ENCODE peak calls at places on chromosomes 1 and 21, in four cellular contexts. One of them, this sample, is unnamed.

GRCh38 chr1:3032371-3032862 is 11.2 kb downstream of the ACTRT2 start:
- DNase-seq in thyroid gland: no peak
- DNase-seq in adipocyte: no peak
- DNase-seq in ovary: no peak
- DNase-seq in this sample: peak; percentile 49

GRCh38 chr1:117657031-117657430 is 51.2 kb downstream of the TENT5C start:
- DNase-seq in ovary: no peak
- DNase-seq in adipocyte: peak; percentile 69
- DNase-seq in thyroid gland: no peak
- DNase-seq in this sample: no peak

GRCh38 chr1:19407494-19408096 is 77.7 kb downstream of the CAPZB start:
- DNase-seq in adipocyte: no peak
- DNase-seq in thyroid gland: no peak
- DNase-seq in ovary: no peak
- DNase-seq in this sample: no peak

GRCh38 chr1:230823421-230823820 is 44.9 kb downstream of the C1orf198 start:
- DNase-seq in thyroid gland: no peak
- DNase-seq in adipocyte: peak; percentile 53
- DNase-seq in ovary: no peak
- DNase-seq in this sample: peak; percentile 68

GRCh38 chr1:29343908-29344307 is 107.6 kb downstream of the PTPRU start:
- DNase-seq in ovary: no peak
- DNase-seq in adipocyte: no peak
- DNase-seq in thyroid gland: no peak
- DNase-seq in this sample: no peak

GRCh38 chr1:177302365-177303044 is 131.7 kb downstream of the BRINP2 start:
- DNase-seq in adipocyte: no peak
- DNase-seq in thyroid gland: peak; percentile 84
- DNase-seq in ovary: no peak
- DNase-seq in this sample: peak; percentile 35

GRCh38 chr1:28591708-28592313 is at the start of gene RAB42:
- DNase-seq in thyroid gland: peak; percentile 47
- DNase-seq in ovary: peak; percentile 27
- DNase-seq in adipocyte: peak; percentile 47
- DNase-seq in this sample: no peak

GRCh38 chr1:23868848-23869450 is 859 bp upstream of the FUCA1 start:
- DNase-seq in adipocyte: no peak
- DNase-seq in ovary: no peak
- DNase-seq in thyroid gland: no peak
- DNase-seq in this sample: no peak

GRCh38 chr1:79704067-79704466 is 697.5 kb upstream of the ADGRL4 start:
- DNase-seq in thyroid gland: no peak
- DNase-seq in adipocyte: no peak
- DNase-seq in ovary: no peak
- DNase-seq in this sample: no peak

GRCh38 chr1:156814571-156815260 is 1.9 kb downstream of the SH2D2A start:
- DNase-seq in thyroid gland: no peak
- DNase-seq in adipocyte: no peak
- DNase-seq in ovary: no peak
- DNase-seq in this sample: no peak

GRCh38 chr1:80896957-80897356 is 903.8 kb upstream of the ADGRL2 start:
- DNase-seq in thyroid gland: no peak
- DNase-seq in adipocyte: no peak
- DNase-seq in ovary: no peak
- DNase-seq in this sample: no peak

GRCh38 chr1:54273092-54273836 is 73.3 kb downstream of the MRPL37 start:
- DNase-seq in ovary: peak; percentile 87
- DNase-seq in thyroid gland: peak; percentile 85
- DNase-seq in adipocyte: peak; percentile 76
- DNase-seq in this sample: peak; percentile 65

GRCh38 chr1:54287821-54288220 is 87.9 kb downstream of the MRPL37 start:
- DNase-seq in adipocyte: no peak
- DNase-seq in thyroid gland: no peak
- DNase-seq in ovary: no peak
- DNase-seq in this sample: no peak

GRCh38 chr1:59116920-59117542 is 179.9 kb upstream of the FGGY start:
- DNase-seq in thyroid gland: no peak
- DNase-seq in adipocyte: peak; percentile 70
- DNase-seq in ovary: no peak
- DNase-seq in this sample: no peak

GRCh38 chr1:69510026-69510425 is 57.7 kb upstream of the LRRC7 start:
- DNase-seq in ovary: no peak
- DNase-seq in thyroid gland: no peak
- DNase-seq in adipocyte: no peak
- DNase-seq in this sample: no peak

GRCh38 chr1:46489638-46490602 is at the start of gene DMBX1:
- DNase-seq in thyroid gland: peak; percentile 37
- DNase-seq in adipocyte: peak; percentile 24
- DNase-seq in ovary: no peak
- DNase-seq in this sample: no peak

GRCh38 chr1:155309423-155310021 is 856 bp downstream of the FDPS start:
- DNase-seq in adipocyte: peak; percentile 50
- DNase-seq in thyroid gland: peak; percentile 52
- DNase-seq in ovary: no peak
- DNase-seq in this sample: peak; percentile 46

GRCh38 chr1:195663549-195664280 is 944.5 kb downstream of the KCNT2 start:
- DNase-seq in ovary: no peak
- DNase-seq in adipocyte: peak; percentile 68
- DNase-seq in thyroid gland: no peak
- DNase-seq in this sample: no peak

GRCh38 chr1:9321480-9321849 is 28.8 kb downstream of the SPSB1 start:
- DNase-seq in ovary: no peak
- DNase-seq in adipocyte: no peak
- DNase-seq in thyroid gland: peak; percentile 65
- DNase-seq in this sample: no peak

GRCh38 chr1:227890451-227891222 is 57.1 kb downstream of the WNT9A start:
- DNase-seq in ovary: peak; percentile 5
- DNase-seq in adipocyte: no peak
- DNase-seq in thyroid gland: no peak
- DNase-seq in this sample: peak; percentile 42

GRCh38 chr21:32364387-32364786 is 28.4 kb downstream of the URB1 start:
- DNase-seq in adipocyte: no peak
- DNase-seq in ovary: no peak
- DNase-seq in thyroid gland: no peak
- DNase-seq in this sample: peak; percentile 49

GRCh38 chr1:168835153-168835648 is 106.2 kb upstream of the DPT start:
- DNase-seq in adipocyte: no peak
- DNase-seq in thyroid gland: no peak
- DNase-seq in ovary: no peak
- DNase-seq in this sample: no peak

GRCh38 chr1:92913093-92913819 is 48.0 kb downstream of the DIPK1A start:
- DNase-seq in adipocyte: no peak
- DNase-seq in ovary: no peak
- DNase-seq in thyroid gland: no peak
- DNase-seq in this sample: no peak

GRCh38 chr1:14679027-14679688 is 80.7 kb downstream of the KAZN start:
- DNase-seq in thyroid gland: no peak
- DNase-seq in ovary: no peak
- DNase-seq in adipocyte: no peak
- DNase-seq in this sample: no peak

GRCh38 chr21:43204638-43205037 is 35.8 kb downstream of the CRYAA start:
- DNase-seq in thyroid gland: no peak
- DNase-seq in ovary: no peak
- DNase-seq in adipocyte: no peak
- DNase-seq in this sample: no peak

GRCh38 chr1:1073743-1074587 is at the start of gene RNF223:
- DNase-seq in ovary: no peak
- DNase-seq in adipocyte: no peak
- DNase-seq in thyroid gland: no peak
- DNase-seq in this sample: peak; percentile 48

GRCh38 chr1:3618904-3619671 is 5.7 kb upstream of the TPRG1L start:
- DNase-seq in thyroid gland: peak; percentile 74
- DNase-seq in adipocyte: peak; percentile 92
- DNase-seq in ovary: peak; percentile 61
- DNase-seq in this sample: peak; percentile 66

GRCh38 chr21:46412521-46413364 is 45.9 kb upstream of the DIP2A start:
- DNase-seq in adipocyte: no peak
- DNase-seq in ovary: no peak
- DNase-seq in thyroid gland: no peak
- DNase-seq in this sample: peak; percentile 21

GRCh38 chr1:225908013-225908640 is 15.9 kb downstream of the PYCR2 start:
- DNase-seq in adipocyte: no peak
- DNase-seq in thyroid gland: no peak
- DNase-seq in ovary: no peak
- DNase-seq in this sample: no peak

GRCh38 chr1:228555074-228555989 is 68.2 kb downstream of the RNF187 start:
- DNase-seq in thyroid gland: no peak
- DNase-seq in ovary: no peak
- DNase-seq in adipocyte: no peak
- DNase-seq in this sample: no peak

GRCh38 chr1:10045480-10046355 is 13.0 kb downstream of the UBE4B start:
- DNase-seq in thyroid gland: peak; percentile 44
- DNase-seq in adipocyte: no peak
- DNase-seq in ovary: peak; percentile 44
- DNase-seq in this sample: no peak

GRCh38 chr1:173201968-173202367 is 5.2 kb downstream of the TNFSF4 start:
- DNase-seq in thyroid gland: no peak
- DNase-seq in adipocyte: peak; percentile 5
- DNase-seq in ovary: no peak
- DNase-seq in this sample: no peak

GRCh38 chr21:42343556-42343955 is 7.2 kb downstream of the TFF2 start:
- DNase-seq in thyroid gland: no peak
- DNase-seq in adipocyte: no peak
- DNase-seq in ovary: no peak
- DNase-seq in this sample: no peak

DNA sequence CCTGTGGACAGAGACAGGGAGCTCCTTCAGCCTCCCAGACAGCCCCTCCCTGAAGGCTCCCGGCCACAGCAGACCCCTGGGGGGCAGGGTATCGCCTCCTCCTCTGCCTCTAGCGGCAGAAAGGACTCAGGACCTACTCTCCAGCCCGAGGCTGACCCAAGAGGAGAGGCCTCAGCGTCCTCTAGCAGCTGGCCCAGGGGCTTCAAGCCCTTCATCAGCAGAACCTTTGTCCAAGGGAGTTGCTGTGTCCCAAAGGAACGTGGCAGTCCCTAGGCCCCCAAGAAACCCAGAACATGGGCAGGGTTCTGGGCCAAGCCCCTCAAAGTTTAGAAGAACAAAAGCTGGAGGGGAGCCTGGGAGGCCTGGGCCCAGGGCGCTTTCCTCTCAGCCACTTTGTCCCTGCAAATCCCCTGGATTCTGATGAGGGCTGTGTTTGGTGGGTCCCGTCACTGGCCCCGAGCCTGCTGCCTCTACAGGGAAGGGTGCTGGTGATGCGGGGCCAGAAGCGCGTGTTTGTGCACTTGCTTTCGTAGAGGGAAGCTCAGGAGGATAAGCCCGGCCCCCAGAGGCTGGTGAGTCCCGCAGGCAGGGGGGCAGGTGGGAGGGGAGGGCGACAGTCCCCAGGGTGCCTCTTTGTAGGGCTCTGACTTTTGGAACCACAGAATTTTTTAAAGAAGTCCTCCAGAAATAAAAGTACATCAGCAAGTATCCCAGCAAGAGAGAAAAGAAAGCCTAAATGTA is 13.3 kb downstream of the ITGB2 start:
- DNase-seq in thyroid gland: no peak
- DNase-seq in ovary: no peak
- DNase-seq in adipocyte: no peak
- DNase-seq in this sample: no peak
- H3K4me1 ChIP-seq in thyroid gland: peaks cover 8% of the 10 kb centered on the region
- H3K4me1 ChIP-seq in ovary: peaks cover 5% of the 10 kb centered on the region
- H3K4me1 ChIP-seq in adipocyte: peaks cover 20% of the 10 kb centered on the region
- H3K4me1 ChIP-seq in this sample: no peaks in the 10 kb centered on the region

DNA sequence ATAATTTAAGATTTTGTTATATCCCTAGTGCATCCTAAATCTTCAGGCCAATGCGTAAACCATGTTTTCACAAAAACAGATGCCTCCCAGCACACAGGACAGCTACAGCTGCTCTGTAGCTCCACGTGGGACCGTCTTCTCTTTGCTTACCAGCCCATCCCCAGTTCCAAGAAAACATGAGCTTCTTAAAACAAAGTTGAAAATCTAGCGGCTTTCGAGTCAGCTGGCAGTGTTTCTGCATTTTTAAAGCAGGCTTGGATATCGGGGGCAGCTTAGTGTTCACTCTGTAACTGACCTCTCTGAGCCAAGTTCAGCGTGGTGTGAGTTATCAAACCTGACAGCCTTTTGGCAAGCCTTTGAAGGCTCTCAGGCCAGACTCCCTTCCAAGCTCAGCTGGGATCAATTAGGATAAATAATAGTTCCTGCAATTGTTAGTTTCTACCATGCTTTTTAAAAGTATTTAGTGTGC is 881.5 kb downstream of the LTN1 start:
- DNase-seq in thyroid gland: no peak
- DNase-seq in adipocyte: peak; percentile 97
- DNase-seq in ovary: peak; percentile 85
- DNase-seq in this sample: peak; percentile 71
- H3K9me3 ChIP-seq in thyroid gland: no peaks in the 10 kb centered on the region
- H3K9me3 ChIP-seq in adipocyte: peaks cover 5% of the 10 kb centered on the region
- H3K9me3 ChIP-seq in ovary: no peaks in the 10 kb centered on the region
- H3K9me3 ChIP-seq in this sample: no peaks in the 10 kb centered on the region

GRCh38 chr1:27527857-27528700 is 38.1 kb upstream of the WASF2 start:
- DNase-seq in thyroid gland: peak; percentile 94
- DNase-seq in adipocyte: no peak
- DNase-seq in ovary: peak; percentile 76
- DNase-seq in this sample: no peak
- H3K4me1 ChIP-seq in thyroid gland: peaks cover 23% of the 10 kb centered on the region
- H3K4me1 ChIP-seq in adipocyte: peaks cover 43% of the 10 kb centered on the region
- H3K4me1 ChIP-seq in ovary: peaks cover 37% of the 10 kb centered on the region
- H3K4me1 ChIP-seq in this sample: peaks cover 60% of the 10 kb centered on the region

GRCh38 chr1:116501041-116501869 is 69.6 kb downstream of the CD58 start:
- DNase-seq in thyroid gland: no peak
- DNase-seq in ovary: no peak
- DNase-seq in adipocyte: no peak
- DNase-seq in this sample: no peak

GRCh38 chr1:116504308-116505156 is 66.3 kb downstream of the CD58 start:
- DNase-seq in thyroid gland: peak; percentile 25
- DNase-seq in ovary: no peak
- DNase-seq in adipocyte: peak; percentile 60
- DNase-seq in this sample: peak; percentile 80

GRCh38 chr1:116502915-116503314 is 67.9 kb downstream of the CD58 start:
- DNase-seq in thyroid gland: no peak
- DNase-seq in ovary: no peak
- DNase-seq in adipocyte: no peak
- DNase-seq in this sample: no peak

GRCh38 chr1:116503535-116504307 is 67.1 kb downstream of the CD58 start:
- DNase-seq in thyroid gland: no peak
- DNase-seq in adipocyte: no peak
- DNase-seq in ovary: no peak
- DNase-seq in this sample: peak; percentile 76

DNA sequence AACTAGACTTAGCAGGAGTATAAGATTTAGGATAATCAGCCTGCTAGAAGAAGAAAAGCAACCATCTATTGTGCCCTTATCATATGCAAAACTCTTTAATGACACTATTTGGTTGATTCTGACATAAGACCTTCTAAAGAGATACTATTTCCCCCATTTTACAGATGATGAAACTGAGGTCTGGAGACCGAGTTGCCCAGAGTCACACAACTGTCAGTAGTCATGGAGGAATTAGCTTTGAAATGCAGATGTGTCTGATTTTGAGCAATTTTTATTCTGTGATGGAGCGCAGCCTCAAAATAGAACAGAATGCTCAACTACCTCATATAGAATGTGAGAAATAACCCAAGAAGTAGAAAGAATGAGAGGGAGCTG is 69.0 kb downstream of the CD58 start:
- DNase-seq in adipocyte: no peak
- DNase-seq in thyroid gland: no peak
- DNase-seq in ovary: no peak
- DNase-seq in this sample: no peak
- H3K9me3 ChIP-seq in adipocyte: no peaks in the 10 kb centered on the region
- H3K9me3 ChIP-seq in thyroid gland: no peaks in the 10 kb centered on the region
- H3K9me3 ChIP-seq in ovary: no peaks in the 10 kb centered on the region
- H3K9me3 ChIP-seq in this sample: no peaks in the 10 kb centered on the region

This sample was measured in heart left ventricle.